ENCODE peak calls at places on chromosomes 5 and 9, in nine cellular contexts. O is NCI-H748 treated with DMSO at 0.1 percent for 48 hours; J is NCI-H226; W is AG08395; B is NCI-H1105 treated with DMSO at 0.1 percent for 48 hours; G is CD8-positive, alpha-beta T cell; U is mesenchymal stem cell; F is choroid plexus epithelial cell; L is left kidney. I is an unnamed sample.
A peak's percentile ranks its signal among the peaks of the same experiment; 100 is the strongest.

GRCh38 chr5:73298251-73299016 is 125.4 kb downstream of the TMEM174 start:
- DNase-seq in O (no peak), J (no peak), W (no peak), B (no peak), G (no peak), U (peak; percentile 60), F (peak; percentile 73), L (peak; percentile 53), I (no peak)

GRCh38 chr5:1727571-1727970 is 72.1 kb downstream of the MRPL36 start:
- DNase-seq in O (no peak), J (no peak), W (no peak), B (no peak), G (no peak), U (no peak), F (no peak), L (no peak), I (no peak)

GRCh38 chr5:139684881-139685749 is 37.0 kb downstream of the CXXC5 start:
- DNase-seq in O (no peak), J (no peak), W (no peak), B (no peak), G (no peak), U (no peak), F (no peak), L (no peak), I (no peak)

GRCh38 chr5:60260658-60261057 is 367.1 kb upstream of the PDE4D start:
- DNase-seq in O (no peak), J (no peak), W (no peak), B (no peak), G (no peak), U (peak; percentile 2), F (no peak), L (no peak), I (no peak)

GRCh38 chr9:114735732-114736131 is 53.7 kb upstream of the TEX48 start:
- DNase-seq in O (no peak), J (no peak), W (peak; percentile 47), B (no peak), G (no peak), U (no peak), F (peak; percentile 74), L (no peak), I (no peak)

GRCh38 chr5:607541-608285 is 4.4 kb upstream of the CEP72 start:
- DNase-seq in O (no peak), J (no peak), W (no peak), B (no peak), G (no peak), U (no peak), F (no peak), L (no peak), I (no peak)

GRCh38 chr9:137497921-137498719 is 39.0 kb upstream of the NSMF start:
- DNase-seq in O (no peak), J (no peak), W (no peak), B (no peak), G (no peak), U (no peak), F (no peak), L (no peak), I (no peak)

GRCh38 chr9:133116346-133117231 is 4.5 kb downstream of the RALGDS start:
- DNase-seq in O (no peak), J (no peak), W (no peak), B (no peak), G (no peak), U (no peak), F (no peak), L (no peak), I (no peak)

GRCh38 chr5:134935711-134936602 is 31.0 kb downstream of the PCBD2 start:
- DNase-seq in O (no peak), J (no peak), W (no peak), B (no peak), G (no peak), U (no peak), F (no peak), L (no peak), I (no peak)

GRCh38 chr5:171436804-171437285 is 17.4 kb downstream of the FGF18 start:
- DNase-seq in O (no peak), J (no peak), W (no peak), B (no peak), G (no peak), U (no peak), F (no peak), L (no peak), I (no peak)

GRCh38 chr5:112240011-112240410 is 179.1 kb downstream of the EPB41L4A start:
- DNase-seq in O (no peak), J (no peak), W (no peak), B (no peak), G (no peak), U (no peak), F (no peak), L (peak; percentile 12), I (no peak)

GRCh38 chr5:10990626-10991025 is 229.6 kb upstream of the DAP start:
- DNase-seq in O (no peak), J (no peak), W (no peak), B (no peak), G (no peak), U (no peak), F (no peak), L (peak; percentile 29), I (no peak)

GRCh38 chr5:930853-931252 is 38.2 kb downstream of the TRIP13 start:
- DNase-seq in O (no peak), J (no peak), W (no peak), B (no peak), G (no peak), U (no peak), F (no peak), L (no peak), I (no peak)

GRCh38 chr9:77511525-77511924 is 136.6 kb downstream of the GNA14 start:
- DNase-seq in O (no peak), J (no peak), W (no peak), B (no peak), G (no peak), U (no peak), F (no peak), L (peak; percentile 24), I (no peak)

GRCh38 chr9:137147091-137147792 is 8.3 kb downstream of the GRIN1 start:
- DNase-seq in O (no peak), J (no peak), W (no peak), B (no peak), G (no peak), U (no peak), F (no peak), L (no peak), I (no peak)

GRCh38 chr5:73534001-73534547 is 31.4 kb downstream of the ANKRA2 start:
- DNase-seq in O (no peak), J (peak; percentile 14), W (peak; percentile 33), B (no peak), G (no peak), U (peak; percentile 50), F (no peak), L (no peak), I (no peak)